ENCODE peak calls at places on chromosomes 3 and 15, in six cellular contexts. D, O, E, Q, Y and U are unnamed samples. For H3K9me3, the result is how much of the 10 kb centered on the place peaks cover.

GRCh38 chr3:9806688-9807589 is 3.1 kb upstream of the TTLL3 start:
- DNase-seq in D (no peak), O (no peak), E (no peak), Q (no peak), Y (no peak), U (no peak)

GRCh38 chr3:194865081-194865480 is 179.4 kb downstream of the FAM43A start:
- DNase-seq in D (no peak), O (no peak), E (no peak), Q (no peak), Y (no peak), U (no peak)

GRCh38 chr3:131619821-131620220 is 117.0 kb upstream of the MRPL3 start:
- DNase-seq in D (no peak), O (no peak), E (no peak), Q (no peak), Y (no peak), U (no peak)

GRCh38 chr15:67146875-67147381 is 81.5 kb downstream of the SMAD3 start:
- DNase-seq in D (peak), O (peak), E (no peak), Q (no peak), Y (peak), U (peak)

GRCh38 chr3:58518304-58518789 is 18.6 kb downstream of the ACOX2 start:
- DNase-seq in D (no peak), O (no peak), E (no peak), Q (no peak), Y (no peak), U (no peak)

GRCh38 chr3:77190281-77190841 is 150.5 kb downstream of the ROBO2 start:
- DNase-seq in D (no peak), O (no peak), E (no peak), Q (no peak), Y (no peak), U (no peak)

GRCh38 chr3:111971533-111971932 is 7.3 kb upstream of the ABHD10 start:
- DNase-seq in D (peak), O (no peak), E (no peak), Q (no peak), Y (no peak), U (no peak)

GRCh38 chr3:11118181-11118682 is 36.1 kb upstream of the HRH1 start:
- DNase-seq in D (no peak), O (peak), E (no peak), Q (no peak), Y (no peak), U (no peak)

GRCh38 chr15:78061963-78062427 is 15.5 kb downstream of the TBC1D2B start:
- DNase-seq in D (no peak), O (peak), E (peak), Q (peak), Y (no peak), U (no peak)

GRCh38 chr3:198080521-198081384 is 120.7 kb downstream of the LMLN start:
- DNase-seq in D (peak), O (peak), E (peak), Q (peak), Y (peak), U (peak)

GRCh38 chr15:32669870-32670623 is 28.5 kb downstream of the SCG5 start:
- DNase-seq in D (no peak), O (peak), E (no peak), Q (no peak), Y (no peak), U (no peak)

GRCh38 chr15:62907275-62907674 is 135.3 kb upstream of the TPM1 start:
- DNase-seq in D (no peak), O (no peak), E (no peak), Q (no peak), Y (no peak), U (no peak)

GRCh38 chr3:13878711-13879101 is 1.2 kb downstream of the WNT7A start:
- DNase-seq in D (no peak), O (no peak), E (no peak), Q (no peak), Y (no peak), U (peak)

GRCh38 chr3:180804871-180805430 is 107.5 kb upstream of the FXR1 start:
- DNase-seq in D (no peak), O (peak), E (no peak), Q (no peak), Y (no peak), U (no peak)

GRCh38 chr3:73576995-73577394 is 47.7 kb downstream of the PDZRN3 start:
- DNase-seq in D (no peak), O (peak), E (no peak), Q (no peak), Y (no peak), U (no peak)

GRCh38 chr3:195221015-195221853 is 49.7 kb downstream of the XXYLT1 start:
- DNase-seq in D (no peak), O (peak), E (no peak), Q (no peak), Y (no peak), U (no peak)

GRCh38 chr3:193885832-193886231 is 250.1 kb upstream of the HES1 start:
- DNase-seq in D (no peak), O (no peak), E (no peak), Q (no peak), Y (peak), U (no peak)

GRCh38 chr15:67296188-67296587 is 41.6 kb downstream of the IQCH start:
- DNase-seq in D (no peak), O (no peak), E (no peak), Q (no peak), Y (no peak), U (no peak)

GRCh38 chr3:12483872-12484197 is 445 bp upstream of the TSEN2 start:
- DNase-seq in D (no peak), O (no peak), E (no peak), Q (no peak), Y (no peak), U (no peak)

GRCh38 chr3:36496734-36497133 is 116.4 kb downstream of the STAC start:
- DNase-seq in D (no peak), O (no peak), E (no peak), Q (no peak), Y (no peak), U (no peak)

GRCh38 chr15:63597821-63598220 is 634 bp downstream of the FBXL22 start:
- DNase-seq in D (no peak), O (no peak), E (no peak), Q (no peak), Y (no peak), U (no peak)

GRCh38 chr3:10008588-10009344 is 17.5 kb upstream of the FANCD2 start:
- DNase-seq in D (peak), O (peak), E (peak), Q (peak), Y (peak), U (peak)

GRCh38 chr3:104816008-104816407 is 550.7 kb upstream of the ALCAM start:
- DNase-seq in D (no peak), O (no peak), E (no peak), Q (no peak), Y (no peak), U (no peak)

GRCh38 chr15:45612790-45613415 is 21.9 kb upstream of the SQOR start:
- DNase-seq in D (no peak), O (peak), E (no peak), Q (no peak), Y (no peak), U (no peak)

GRCh38 chr3:18223591-18224338 is 201.4 kb downstream of the SATB1 start:
- DNase-seq in D (no peak), O (no peak), E (peak), Q (peak), Y (no peak), U (no peak)

GRCh38 chr3:6697722-6698121 is 163.2 kb upstream of the GRM7 start:
- DNase-seq in D (no peak), O (no peak), E (no peak), Q (no peak), Y (no peak), U (no peak)
- H3K9me3 ChIP-seq in D (under half), O (under half), E (under half), Q (under half), Y (under half), U (under half)

GRCh38 chr3:128853826-128854225 is 25.6 kb upstream of the ACAD9 start:
- DNase-seq in D (no peak), O (no peak), E (no peak), Q (no peak), Y (no peak), U (no peak)

GRCh38 chr3:128854382-128854939 is 25.0 kb upstream of the ACAD9 start:
- DNase-seq in D (no peak), O (no peak), E (no peak), Q (no peak), Y (no peak), U (no peak)

GRCh38 chr3:128851601-128852000 is 27.8 kb upstream of the ACAD9 start:
- DNase-seq in D (no peak), O (no peak), E (no peak), Q (no peak), Y (no peak), U (no peak)

GRCh38 chr3:128858167-128858566 is 21.3 kb upstream of the ACAD9 start:
- DNase-seq in D (no peak), O (no peak), E (no peak), Q (no peak), Y (no peak), U (no peak)

DNA sequence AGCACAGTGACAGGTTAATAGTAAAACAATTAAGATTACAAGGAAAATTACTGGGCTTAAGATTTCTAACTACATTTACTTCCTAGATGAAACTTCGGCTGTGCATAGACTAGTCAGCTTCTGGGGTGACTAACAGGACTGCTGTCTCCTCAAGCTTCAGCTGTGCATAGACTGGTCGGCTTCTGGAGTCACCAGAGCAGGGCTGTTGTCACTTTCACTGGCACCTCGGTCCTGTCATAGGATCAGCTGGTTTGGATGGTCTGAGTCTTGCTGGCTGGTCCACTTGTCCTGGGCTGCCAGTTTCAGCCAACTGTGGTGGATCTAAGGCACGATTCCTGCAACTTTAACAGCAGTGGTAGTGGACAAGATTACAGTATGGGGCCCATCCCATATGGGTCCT is 23.8 kb upstream of the ACAD9 start:
- DNase-seq in D (no peak), O (no peak), E (no peak), Q (no peak), Y (no peak), U (no peak)
- H3K9me3 ChIP-seq in D (under half), O (under half), E (under half), Q (half or more), Y (under half), U (under half)

DNA sequence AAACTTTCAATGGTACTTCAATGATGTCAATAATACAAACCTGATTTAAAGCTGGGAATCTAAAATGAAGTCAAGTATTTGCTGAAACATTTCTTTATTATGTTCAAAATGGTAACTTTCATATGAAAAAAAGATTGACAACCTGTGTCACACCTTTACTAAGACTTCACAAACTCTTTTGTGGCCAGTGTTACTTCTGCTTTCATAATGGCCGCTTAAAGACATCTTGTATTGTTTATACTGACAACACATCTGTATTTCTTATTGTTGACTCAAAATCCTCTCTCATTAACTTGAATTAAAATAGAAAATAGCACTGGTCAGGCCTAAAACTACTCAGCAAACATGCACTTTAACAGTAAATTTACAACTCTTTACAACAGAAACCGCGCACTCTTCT is 312.3 kb upstream of the CNTN6 start:
- DNase-seq in D (no peak), O (no peak), E (no peak), Q (no peak), Y (no peak), U (no peak)
- H3K9me3 ChIP-seq in D (under half), O (under half), E (under half), Q (under half), Y (under half), U (under half)

GRCh38 chr15:56939257-56939656 is 20.8 kb downstream of the TCF12 start:
- DNase-seq in D (no peak), O (peak), E (no peak), Q (no peak), Y (no peak), U (no peak)

GRCh38 chr15:56933420-56934210 is 15.2 kb downstream of the TCF12 start:
- DNase-seq in D (no peak), O (no peak), E (no peak), Q (no peak), Y (no peak), U (no peak)

GRCh38 chr15:56940388-56940787 is 21.9 kb downstream of the TCF12 start:
- DNase-seq in D (no peak), O (no peak), E (no peak), Q (no peak), Y (no peak), U (no peak)

GRCh38 chr15:56934269-56934668 is 15.8 kb downstream of the TCF12 start:
- DNase-seq in D (no peak), O (peak), E (no peak), Q (no peak), Y (no peak), U (no peak)

GRCh38 chr15:56936929-56937328 is 18.5 kb downstream of the TCF12 start:
- DNase-seq in D (no peak), O (no peak), E (no peak), Q (no peak), Y (no peak), U (no peak)
- H3K9me3 ChIP-seq in D (under half), O (under half), E (under half), Q (under half), Y (under half), U (under half)

DNA sequence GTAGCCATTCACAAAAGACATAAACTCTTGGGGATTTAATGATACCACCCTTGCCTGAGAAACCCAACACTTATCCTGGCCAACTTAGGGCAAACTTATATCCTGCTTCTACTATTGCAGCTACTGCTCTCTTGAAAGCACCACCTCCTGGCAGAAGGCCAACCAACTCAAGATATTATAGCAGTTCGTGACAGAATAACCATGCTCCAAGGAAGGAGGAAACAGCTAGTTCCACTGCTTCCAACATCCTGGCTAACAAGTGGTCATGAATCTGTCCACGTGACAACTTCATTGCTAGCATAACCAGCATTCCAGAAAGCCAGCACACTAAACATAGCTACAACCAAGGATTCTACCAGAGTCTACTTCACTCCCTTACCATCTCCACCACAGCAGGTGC is 1037.5 kb downstream of the TBL1XR1 start:
- DNase-seq in D (no peak), O (peak), E (no peak), Q (no peak), Y (no peak), U (no peak)
- H3K9me3 ChIP-seq in D (under half), O (under half), E (under half), Q (under half), Y (under half), U (under half)

GRCh38 chr15:25185791-25186190 is 231.0 kb downstream of the SNRPN start:
- DNase-seq in D (no peak), O (no peak), E (no peak), Q (no peak), Y (no peak), U (no peak)
- H3K9me3 ChIP-seq in D (under half), O (half or more), E (under half), Q (under half), Y (under half), U (under half)

DNA sequence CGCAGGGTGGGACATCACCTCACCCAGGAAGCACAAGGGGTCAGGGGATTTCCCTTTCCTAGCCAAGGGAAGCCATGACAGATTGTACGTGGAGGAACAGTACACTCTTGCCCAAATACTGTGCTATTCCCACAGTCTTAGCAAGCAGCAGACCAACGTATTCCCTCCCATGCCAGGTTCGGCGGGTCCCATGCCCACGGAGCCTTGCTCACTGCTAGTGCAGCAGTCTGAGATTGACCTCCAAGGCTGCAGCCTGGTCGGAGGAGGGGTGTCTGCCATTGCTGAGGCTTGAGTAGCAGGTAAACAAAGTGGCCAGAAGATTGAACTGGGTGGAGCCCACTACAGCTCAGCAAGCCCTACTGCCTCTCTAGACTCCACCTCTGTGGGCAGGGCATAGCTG is 39.0 kb downstream of the ALDH1A2 start:
- DNase-seq in D (no peak), O (no peak), E (no peak), Q (no peak), Y (no peak), U (no peak)
- H3K9me3 ChIP-seq in D (under half), O (under half), E (under half), Q (under half), Y (under half), U (under half)

GRCh38 chr15:27730878-27731277 is 368.2 kb downstream of the OCA2 start:
- DNase-seq in D (no peak), O (peak), E (no peak), Q (no peak), Y (no peak), U (no peak)
- H3K9me3 ChIP-seq in D (under half), O (under half), E (under half), Q (under half), Y (under half), U (under half)

DNA sequence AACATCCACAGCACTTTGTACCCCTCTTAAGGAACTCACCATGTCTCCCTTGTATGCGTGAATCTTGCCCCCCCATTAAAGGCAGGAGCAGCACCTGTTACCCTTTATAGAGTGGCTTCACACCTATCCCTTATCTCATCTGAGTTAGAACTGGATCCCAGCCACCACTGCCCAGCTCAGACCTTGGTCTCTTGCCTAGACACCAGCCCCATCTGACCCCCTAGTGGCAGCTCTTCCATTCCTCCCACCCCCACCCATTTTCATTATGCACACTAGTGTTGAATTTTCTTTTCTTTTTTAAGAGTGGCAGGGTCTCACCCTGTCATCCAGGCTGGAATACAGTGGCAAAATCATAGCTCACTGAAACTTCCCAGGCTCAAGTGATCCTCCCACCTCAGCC is 3.2 kb upstream of the ZFYVE19 start:
- DNase-seq in D (no peak), O (no peak), E (no peak), Q (no peak), Y (no peak), U (no peak)
- H3K9me3 ChIP-seq in D (under half), O (under half), E (under half), Q (under half), Y (under half), U (under half)